ENCODE peak calls at places on chromosomes 5 and 9, in four cellular contexts. L, Z, F and G are unnamed samples. For H3K9me3, the result is how much of the 10 kb centered on the place peaks cover.

GRCh38 chr5:42858031-42858643 is 46.4 kb upstream of the SELENOP start:
- DNase-seq in L (no peak), Z (no peak), F (no peak), G (no peak)

GRCh38 chr9:70668751-70669150 is 254.3 kb upstream of the KLF9 start:
- DNase-seq in L (no peak), Z (no peak), F (no peak), G (no peak)

GRCh38 chr5:154520861-154521453 is 42.9 kb upstream of the HAND1 start:
- DNase-seq in L (peak), Z (no peak), F (no peak), G (peak)

GRCh38 chr9:34701023-34701768 is 8.7 kb downstream of the CCL21 start:
- DNase-seq in L (peak), Z (peak), F (no peak), G (peak)

GRCh38 chr9:120740135-120740534 is 25.9 kb upstream of the MEGF9 start:
- DNase-seq in L (no peak), Z (no peak), F (no peak), G (no peak)

GRCh38 chr9:129332581-129332980 is 154.5 kb upstream of the IER5L start:
- DNase-seq in L (no peak), Z (no peak), F (no peak), G (no peak)

GRCh38 chr5:97281257-97281656 is 98.2 kb upstream of the RIOK2 start:
- DNase-seq in L (no peak), Z (no peak), F (no peak), G (no peak)

GRCh38 chr5:7683753-7684152 is 167.2 kb downstream of the CFAP90 start:
- DNase-seq in L (no peak), Z (no peak), F (no peak), G (no peak)

GRCh38 chr5:143966280-143966679 is 154.3 kb downstream of the HMHB1 start:
- DNase-seq in L (no peak), Z (no peak), F (no peak), G (no peak)

GRCh38 chr5:148957591-148958202 is 105.2 kb downstream of the SH3TC2 start:
- DNase-seq in L (peak), Z (no peak), F (no peak), G (peak)

GRCh38 chr5:78547731-78548189 is 100.8 kb downstream of the LHFPL2 start:
- DNase-seq in L (no peak), Z (no peak), F (no peak), G (no peak)

GRCh38 chr9:107484117-107484723 is 5.3 kb downstream of the KLF4 start:
- DNase-seq in L (peak), Z (no peak), F (peak), G (peak)

GRCh38 chr5:143685416-143685815 is 126.5 kb upstream of the HMHB1 start:
- DNase-seq in L (no peak), Z (no peak), F (no peak), G (no peak)

GRCh38 chr5:944992-945685 is 52.5 kb downstream of the TRIP13 start:
- DNase-seq in L (no peak), Z (no peak), F (no peak), G (no peak)

GRCh38 chr5:10253390-10253789 is 3.3 kb downstream of the CCT5 start:
- DNase-seq in L (no peak), Z (no peak), F (no peak), G (no peak)

GRCh38 chr9:37909326-37909725 is 5.4 kb upstream of the SLC25A51 start:
- DNase-seq in L (no peak), Z (no peak), F (no peak), G (peak)

GRCh38 chr9:137455361-137455991 is 3.7 kb downstream of the NSMF start:
- DNase-seq in L (no peak), Z (no peak), F (no peak), G (no peak)

GRCh38 chr5:123090641-123091257 is 1.7 kb downstream of the PRDM6 start:
- DNase-seq in L (peak), Z (no peak), F (no peak), G (no peak)

GRCh38 chr5:15191012-15191411 is 309.0 kb upstream of the FBXL7 start:
- DNase-seq in L (no peak), Z (no peak), F (no peak), G (no peak)

GRCh38 chr5:176415240-176416122 is 858 bp downstream of the CLTB start:
- DNase-seq in L (peak), Z (no peak), F (no peak), G (peak)

GRCh38 chr5:56608216-56608925 is 207.0 kb upstream of the MAP3K1 start:
- DNase-seq in L (no peak), Z (no peak), F (no peak), G (no peak)

GRCh38 chr9:114423181-114423580 is 35.4 kb upstream of the AKNA start:
- DNase-seq in L (no peak), Z (no peak), F (no peak), G (no peak)

GRCh38 chr5:132663771-132664695 is 6.1 kb downstream of the IL13 start:
- DNase-seq in L (no peak), Z (no peak), F (peak), G (no peak)

GRCh38 chr9:129453734-129454133 is 167.2 kb downstream of the C9orf50 start:
- DNase-seq in L (no peak), Z (no peak), F (no peak), G (no peak)

GRCh38 chr9:131597246-131597645 is 51.9 kb downstream of the PRRT1B start:
- DNase-seq in L (no peak), Z (no peak), F (no peak), G (no peak)

GRCh38 chr9:86822414-86822813 is 124.9 kb downstream of the GAS1 start:
- DNase-seq in L (no peak), Z (no peak), F (no peak), G (no peak)

GRCh38 chr9:98811051-98811650 is 3.7 kb downstream of the GALNT12 start:
- DNase-seq in L (no peak), Z (no peak), F (no peak), G (no peak)

GRCh38 chr9:38451162-38451561 is 26.9 kb upstream of the IGFBPL1 start:
- DNase-seq in L (no peak), Z (no peak), F (no peak), G (no peak)

GRCh38 chr5:36202521-36202961 is 39.2 kb downstream of the NADK2 start:
- DNase-seq in L (no peak), Z (no peak), F (no peak), G (no peak)

GRCh38 chr9:89363921-89364663 is 45.8 kb downstream of the SECISBP2 start:
- DNase-seq in L (no peak), Z (no peak), F (no peak), G (no peak)

GRCh38 chr9:131214457-131214856 is 61.9 kb downstream of the FAM78A start:
- DNase-seq in L (no peak), Z (no peak), F (no peak), G (no peak)

GRCh38 chr9:749712-750111 is 91.8 kb upstream of the DMRT1 start:
- DNase-seq in L (no peak), Z (no peak), F (no peak), G (no peak)

GRCh38 chr9:134559013-134559412 is 82.6 kb upstream of the COL5A1 start:
- DNase-seq in L (no peak), Z (no peak), F (no peak), G (no peak)

GRCh38 chr9:127918201-127919107 is 1.6 kb upstream of the ST6GALNAC4 start:
- DNase-seq in L (peak), Z (no peak), F (no peak), G (no peak)

GRCh38 chr5:164098536-164098935 is 593.1 kb downstream of the MAT2B start:
- DNase-seq in L (no peak), Z (no peak), F (no peak), G (no peak)

DNA sequence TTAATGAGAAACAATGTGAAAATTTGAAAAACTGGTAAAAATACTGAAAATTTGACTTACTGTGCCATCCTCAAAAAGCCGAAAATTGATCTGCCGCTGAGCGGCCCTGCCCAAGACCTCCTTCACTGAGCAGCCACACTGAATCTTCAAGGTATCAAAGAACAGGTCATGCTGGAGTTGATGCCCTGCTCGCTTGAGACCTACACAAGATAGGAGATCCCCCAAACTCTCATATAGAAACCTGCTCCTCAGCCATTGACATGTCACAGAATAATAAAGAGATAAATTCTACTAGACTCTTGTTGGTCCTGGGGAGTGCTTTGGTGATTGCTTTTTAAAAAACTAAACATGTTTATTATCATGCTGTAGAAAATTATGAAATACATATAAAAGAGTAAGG is 52.7 kb downstream of the GLDC start:
- DNase-seq in L (no peak), Z (no peak), F (no peak), G (no peak)
- H3K4me3 ChIP-seq in L (no peak), Z (no peak), F (no peak), G (no peak)

GRCh38 chr5:166062719-166063118 is 2228.7 kb upstream of the WWC1 start:
- DNase-seq in L (no peak), Z (no peak), F (no peak), G (no peak)
- H3K9me3 ChIP-seq in L (under half), Z (under half), F (under half), G (under half)

GRCh38 chr5:80655231-80655784 is 525 bp upstream of the DHFR start:
- DNase-seq in L (no peak), Z (no peak), F (no peak), G (no peak)
- H3K4me3 ChIP-seq in L (peak), Z (peak), F (peak), G (peak)

GRCh38 chr9:93354451-93354850 is 97.0 kb upstream of the FAM120A start:
- DNase-seq in L (no peak), Z (no peak), F (no peak), G (no peak)

GRCh38 chr9:93357649-93358048 is 93.8 kb upstream of the FAM120A start:
- DNase-seq in L (no peak), Z (no peak), F (peak), G (no peak)

GRCh38 chr9:93355827-93356226 is 95.7 kb upstream of the FAM120A start:
- DNase-seq in L (no peak), Z (no peak), F (no peak), G (no peak)
- H3K9me3 ChIP-seq in L (under half), Z (under half), F (under half), G (under half)

GRCh38 chr9:33660771-33661170 is 134.6 kb upstream of the PRSS3 start:
- DNase-seq in L (no peak), Z (no peak), F (no peak), G (no peak)
- H3K4me3 ChIP-seq in L (no peak), Z (no peak), F (no peak), G (no peak)

DNA sequence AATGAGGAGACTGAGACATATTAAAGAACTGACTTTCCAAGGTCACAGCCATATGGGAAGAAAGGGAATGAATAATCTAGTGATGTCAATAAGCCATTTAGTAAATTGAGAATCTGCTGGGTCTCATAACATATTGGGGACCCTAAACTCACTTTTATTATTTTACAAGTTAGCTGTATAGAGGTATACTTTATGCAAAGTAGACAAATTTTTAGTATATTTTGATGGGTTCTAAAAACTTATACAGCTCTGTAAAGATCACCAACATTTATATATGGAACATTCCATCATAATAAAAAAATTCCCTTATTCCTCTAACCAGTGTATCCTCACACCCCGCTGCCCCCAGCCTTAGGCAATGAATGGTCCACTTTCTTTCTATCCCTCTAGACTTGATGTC is 35.7 kb upstream of the ZNF510 start:
- DNase-seq in L (no peak), Z (no peak), F (no peak), G (no peak)
- H3K9me3 ChIP-seq in L (under half), Z (under half), F (under half), G (under half)

GRCh38 chr9:15641301-15641700 is 88.5 kb downstream of the CCDC171 start:
- DNase-seq in L (no peak), Z (no peak), F (no peak), G (no peak)

GRCh38 chr9:15635752-15636151 is 82.9 kb downstream of the CCDC171 start:
- DNase-seq in L (no peak), Z (no peak), F (no peak), G (no peak)
- H3K4me3 ChIP-seq in L (no peak), Z (no peak), F (no peak), G (no peak)

GRCh38 chr9:5719546-5719945 is 90.6 kb downstream of the RIC1 start:
- DNase-seq in L (no peak), Z (no peak), F (no peak), G (no peak)
- H3K9me3 ChIP-seq in L (under half), Z (under half), F (under half), G (under half)

GRCh38 chr5:124736111-124736813 is 10.2 kb downstream of the ZNF608 start:
- DNase-seq in L (no peak), Z (no peak), F (no peak), G (no peak)

GRCh38 chr5:124738751-124739559 is 7.5 kb downstream of the ZNF608 start:
- DNase-seq in L (peak), Z (no peak), F (no peak), G (peak)

GRCh38 chr5:124736814-124737186 is 9.6 kb downstream of the ZNF608 start:
- DNase-seq in L (no peak), Z (no peak), F (no peak), G (no peak)

GRCh38 chr5:124735169-124735858 is 11.1 kb downstream of the ZNF608 start:
- DNase-seq in L (peak), Z (no peak), F (no peak), G (peak)

GRCh38 chr5:124737651-124738050 is 8.8 kb downstream of the ZNF608 start:
- DNase-seq in L (no peak), Z (no peak), F (no peak), G (peak)
- H3K4me3 ChIP-seq in L (no peak), Z (no peak), F (peak), G (no peak)

DNA sequence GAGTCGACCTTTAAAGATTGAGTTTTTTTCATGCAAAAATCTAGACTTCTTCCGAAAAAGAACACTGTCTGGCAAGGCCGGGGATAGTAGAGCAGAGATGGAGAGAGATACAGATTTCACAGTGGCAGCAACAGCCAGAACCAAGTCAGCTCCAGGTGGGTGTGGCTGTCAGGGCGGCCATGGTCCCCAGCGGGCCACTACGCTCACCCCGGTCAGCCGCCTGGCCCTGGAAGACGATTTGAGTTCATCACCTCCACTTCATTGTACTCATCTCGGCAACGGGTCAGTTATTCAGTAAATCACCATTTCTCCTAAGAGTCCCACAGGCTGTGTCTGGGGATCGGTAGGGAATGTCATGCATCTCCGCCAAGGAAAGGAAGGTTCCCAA is 53.0 kb downstream of the ZNF354C start:
- DNase-seq in L (no peak), Z (no peak), F (no peak), G (no peak)
- H3K9me3 ChIP-seq in L (under half), Z (under half), F (under half), G (under half)